ENCODE peak calls at places on chromosomes 6 and 20, in seven cellular contexts. Y, S, X, M, J, B and U are unnamed samples.
A peak's percentile ranks its signal among the peaks of the same experiment; 100 is the strongest.

GRCh38 chr6:44010411-44011349 is 116.6 kb downstream of the MRPL14 start:
- DNase-seq in B (peak; percentile 74), Y (peak; percentile 93), J (no peak), X (no peak), S (peak; percentile 85), M (peak; percentile 71), U (peak; percentile 95)

GRCh38 chr6:139270249-139270648 is 21.5 kb downstream of the TXLNB start:
- DNase-seq in J (no peak), B (no peak), M (no peak), Y (no peak), X (no peak), S (no peak), U (no peak)

GRCh38 chr6:128554302-128554701 is 33.9 kb upstream of the PTPRK start:
- DNase-seq in X (no peak), Y (no peak), J (no peak), S (peak; percentile 35), B (peak; percentile 15), M (no peak), U (peak; percentile 4)

GRCh38 chr6:71321344-71321743 is 32.7 kb downstream of the OGFRL1 start:
- DNase-seq in Y (peak; percentile 27), M (no peak), S (no peak), X (no peak), J (no peak), B (no peak), U (no peak)

GRCh38 chr6:75098709-75099108 is 107.1 kb downstream of the COL12A1 start:
- DNase-seq in X (peak; percentile 26), S (peak; percentile 96), J (peak; percentile 78), M (no peak), Y (peak; percentile 95), B (peak; percentile 47), U (peak; percentile 11)

GRCh38 chr20:50658804-50659380 is 32.5 kb downstream of the RIPOR3 start:
- DNase-seq in S (peak; percentile 42), Y (no peak), M (no peak), X (peak; percentile 72), B (no peak), J (no peak), U (no peak)

GRCh38 chr6:116290799-116291198 is 11.1 kb upstream of the TSPYL1 start:
- DNase-seq in Y (no peak), J (no peak), B (no peak), M (no peak), X (no peak), S (no peak), U (no peak)

GRCh38 chr6:80725156-80725930 is 618.9 kb downstream of the BCKDHB start:
- DNase-seq in M (no peak), S (no peak), B (no peak), J (no peak), Y (no peak), X (no peak), U (no peak)

GRCh38 chr6:26307830-26308229 is 57.2 kb upstream of the BTN3A2 start:
- DNase-seq in M (no peak), B (no peak), S (no peak), J (no peak), Y (no peak), X (no peak), U (peak; percentile 63)

GRCh38 chr6:93272201-93272600 is 147.2 kb downstream of the EPHA7 start:
- DNase-seq in X (no peak), B (no peak), Y (no peak), J (no peak), M (no peak), S (no peak), U (no peak)

GRCh38 chr20:14055127-14055742 is 59.9 kb downstream of the MACROD2 start:
- DNase-seq in X (no peak), Y (peak; percentile 70), M (peak; percentile 50), B (peak; percentile 48), S (peak; percentile 78), J (no peak), U (peak; percentile 71)

GRCh38 chr6:87139236-87139635 is 16.1 kb upstream of the ZNF292 start:
- DNase-seq in M (peak; percentile 52), Y (peak; percentile 67), J (no peak), S (peak; percentile 61), B (peak; percentile 54), X (no peak), U (peak; percentile 72)

GRCh38 chr20:45406260-45407066 is 1.6 kb upstream of the DBNDD2 start:
- DNase-seq in Y (peak; percentile 58), S (peak; percentile 44), J (peak; percentile 68), X (peak; percentile 71), B (no peak), M (peak; percentile 38), U (peak; percentile 82)

GRCh38 chr6:132892929-132893771 is 78.8 kb downstream of the RPS12 start:
- DNase-seq in S (no peak), B (no peak), J (no peak), X (no peak), M (no peak), Y (no peak), U (no peak)

GRCh38 chr6:80607814-80608391 is 501.4 kb downstream of the BCKDHB start:
- DNase-seq in B (no peak), S (peak; percentile 87), M (no peak), X (no peak), Y (peak; percentile 81), J (no peak), U (peak; percentile 58)

GRCh38 chr20:48038703-48039102 is 253.4 kb upstream of the SULF2 start:
- DNase-seq in X (no peak), S (no peak), J (no peak), M (no peak), Y (no peak), B (no peak), U (no peak)

GRCh38 chr20:53608071-53608455 is 14.4 kb upstream of the ZNF217 start:
- DNase-seq in M (no peak), J (peak; percentile 53), X (peak; percentile 22), B (no peak), S (no peak), Y (no peak), U (no peak)

GRCh38 chr6:74075323-74075722 is 379.3 kb downstream of the CD109 start:
- DNase-seq in J (no peak), B (no peak), S (peak; percentile 75), X (no peak), M (no peak), Y (peak; percentile 43), U (no peak)

GRCh38 chr6:149045404-149045803 is 272.1 kb upstream of the TAB2 start:
- DNase-seq in B (no peak), X (no peak), Y (no peak), J (no peak), S (no peak), M (peak; percentile 3), U (peak; percentile 29)
- TF ChIP-seq CTCF in B (peak; percentile 20), X (no peak), Y (no peak), J (no peak), S (no peak), M (no peak), U (no peak)

DNA sequence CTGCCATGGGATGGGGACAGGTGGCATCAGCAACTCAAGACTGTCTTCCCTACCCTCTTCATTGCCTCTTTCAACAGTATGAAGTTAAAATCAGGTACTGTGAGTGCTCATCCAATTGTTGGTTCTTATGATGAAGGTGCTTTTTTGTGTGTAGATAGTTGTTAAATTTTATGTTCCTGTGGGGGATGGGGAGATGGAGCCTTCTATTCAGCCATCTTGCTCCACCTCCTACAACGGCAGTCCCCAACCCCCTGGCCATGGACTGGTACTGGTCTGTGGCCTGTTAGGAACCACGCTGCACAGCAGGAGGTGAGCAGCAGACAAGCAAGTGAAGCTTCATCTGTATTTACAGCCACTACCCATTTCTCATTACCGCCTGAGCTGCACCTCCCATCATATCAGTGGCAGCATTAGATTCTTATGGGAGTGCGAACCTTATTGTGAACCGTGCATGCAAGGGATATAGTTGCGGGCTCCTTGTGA is 47.8 kb upstream of the TOP1 start:
- DNase-seq in S (no peak), X (no peak), Y (no peak), M (no peak), B (no peak), J (no peak), U (no peak)
- H3K4me3 ChIP-seq in S (no peak overlapping the region), X (no peak overlapping the region), Y (no peak overlapping the region), M (no peak overlapping the region), B (no peak overlapping the region), J (no peak overlapping the region), U (no peak overlapping the region)

GRCh38 chr6:106692112-106692822 is 62.9 kb downstream of the QRSL1 start:
- DNase-seq in S (peak; percentile 7), X (peak; percentile 77), J (no peak), B (no peak), M (no peak), Y (peak; percentile 25), U (no peak)

GRCh38 chr6:106684011-106684410 is 54.6 kb downstream of the QRSL1 start:
- DNase-seq in X (no peak), S (no peak), B (no peak), Y (no peak), M (no peak), J (no peak), U (no peak)

GRCh38 chr6:106685833-106686232 is 56.5 kb downstream of the QRSL1 start:
- DNase-seq in X (no peak), J (no peak), M (no peak), S (no peak), Y (no peak), B (no peak), U (no peak)

GRCh38 chr6:106692823-106693216 is 63.4 kb downstream of the QRSL1 start:
- DNase-seq in B (no peak), J (no peak), M (no peak), X (no peak), Y (no peak), S (no peak), U (no peak)

GRCh38 chr6:106688177-106688951 is 59.0 kb downstream of the QRSL1 start:
- DNase-seq in M (no peak), Y (peak; percentile 2), S (no peak), J (no peak), X (no peak), B (no peak), U (no peak)
- TF ChIP-seq CTCF in M (no peak), Y (no peak), S (no peak), J (no peak), X (no peak), B (no peak), U (no peak)

GRCh38 chr20:2801459-2801728 is 967 bp upstream of the CPXM1 start:
- DNase-seq in X (no peak), M (no peak), B (no peak), J (no peak), S (no peak), Y (no peak), U (peak; percentile 56)
- H3K4me3 ChIP-seq in X (no peak overlapping the region), M (peak overlapping the region; percentile 44), B (no peak overlapping the region), J (no peak overlapping the region), S (no peak overlapping the region), Y (no peak overlapping the region), U (peak overlapping the region; percentile 73)

GRCh38 chr6:11595903-11596302 is 58.4 kb downstream of the TMEM170B start:
- DNase-seq in J (peak; percentile 44), M (no peak), X (no peak), S (no peak), Y (no peak), B (no peak), U (peak; percentile 31)
- TF ChIP-seq CTCF in J (no peak), M (peak; percentile 8), X (no peak), S (peak; percentile 33), Y (peak; percentile 40), B (peak; percentile 31), U (peak; percentile 24)